ENCODE peak calls at places on chromosomes 3 and 15, in four cellular contexts. S is progenitor cell of endocrine pancreas; R is heart right ventricle; Z is stimulated activated naive B cell treated with anti-CD40 and anti-IgM and Interleukin-4, amounts not matched to agents 10 μg/mL and 1 μg/mL and 100 μg/mL, for 72 hours. W is an unnamed sample.

GRCh38 chr3:17469520-17469919 is 272.9 kb downstream of the TBC1D5 start:
- DNase-seq in S (no peak), R (no peak), Z (no peak), W (peak)

GRCh38 chr3:172355836-172356235 is 92.4 kb downstream of the GHSR start:
- DNase-seq in S (no peak), R (no peak), Z (no peak), W (peak)

GRCh38 chr3:66803706-66804496 is 194.2 kb upstream of the KBTBD8 start:
- DNase-seq in S (no peak), R (no peak), Z (no peak), W (no peak)

GRCh38 chr3:49745986-49746385 is 22.2 kb upstream of the GMPPB start:
- DNase-seq in S (no peak), R (no peak), Z (no peak), W (peak)

GRCh38 chr3:48428088-48428862 is 1.6 kb downstream of the PLXNB1 start:
- DNase-seq in S (peak), R (no peak), Z (no peak), W (peak)

GRCh38 chr3:151393146-151393831 is 8.7 kb upstream of the P2RY12 start:
- DNase-seq in S (no peak), R (no peak), Z (no peak), W (peak)

GRCh38 chr3:171007316-171007715 is 19.2 kb downstream of the SLC2A2 start:
- DNase-seq in S (no peak), R (no peak), Z (no peak), W (no peak)

GRCh38 chr3:9195390-9195789 is 54.1 kb downstream of the SRGAP3 start:
- DNase-seq in S (no peak), R (no peak), Z (no peak), W (peak)

GRCh38 chr15:70053703-70054229 is 44.0 kb downstream of the TLE3 start:
- DNase-seq in S (no peak), R (no peak), Z (no peak), W (no peak)

GRCh38 chr15:86178845-86179244 is 99.2 kb downstream of the AGBL1 start:
- DNase-seq in S (no peak), R (no peak), Z (no peak), W (no peak)

GRCh38 chr3:74500257-74500656 is 114.2 kb downstream of the CNTN3 start:
- DNase-seq in S (no peak), R (no peak), Z (no peak), W (no peak)

GRCh38 chr3:147415819-147416218 is 6.7 kb downstream of the ZIC1 start:
- DNase-seq in S (no peak), R (no peak), Z (no peak), W (peak)

GRCh38 chr15:63466378-63467192 is 37.8 kb upstream of the USP3 start:
- DNase-seq in S (no peak), R (no peak), Z (peak), W (peak)

GRCh38 chr15:93980149-93980911 is 251.0 kb upstream of the MCTP2 start:
- DNase-seq in S (no peak), R (no peak), Z (no peak), W (no peak)

GRCh38 chr3:9224490-9224889 is 25.0 kb downstream of the SRGAP3 start:
- DNase-seq in S (no peak), R (no peak), Z (no peak), W (peak)

GRCh38 chr15:32747886-32748285 is 30.1 kb downstream of the GREM1 start:
- DNase-seq in S (no peak), R (no peak), Z (no peak), W (no peak)